ENCODE peak calls at places on chromosomes 11 and 22, in seven cellular contexts. V, M, I, A, G, C and H are unnamed samples.

GRCh38 chr11:67404515-67405195 is 772 bp downstream of the TBC1D10C start:
- DNase-seq in G (no peak), V (no peak), A (no peak), C (no peak), M (no peak), I (no peak), H (no peak)

GRCh38 chr11:62879554-62879953 is 1.1 kb upstream of the SLC3A2 start:
- DNase-seq in G (peak), A (no peak), M (no peak), I (peak), V (no peak), C (no peak), H (no peak)

GRCh38 chr11:103601230-103601846 is 435.1 kb upstream of the DDI1 start:
- DNase-seq in M (peak), G (peak), C (peak), I (peak), A (peak), V (no peak), H (peak)

GRCh38 chr22:31126869-31127175 is 4.1 kb downstream of the INPP5J start:
- DNase-seq in M (no peak), C (no peak), A (no peak), V (no peak), G (no peak), I (no peak), H (no peak)

GRCh38 chr11:48880021-48880441 is 103.7 kb downstream of the TRIM51G start:
- DNase-seq in M (no peak), C (no peak), A (no peak), I (peak), V (no peak), G (no peak), H (no peak)

GRCh38 chr22:37232140-37232998 is 11.7 kb downstream of the RAC2 start:
- DNase-seq in G (no peak), M (no peak), A (no peak), I (no peak), C (no peak), V (no peak), H (no peak)

GRCh38 chr11:69654660-69655478 is 13.9 kb downstream of the CCND1 start:
- DNase-seq in M (peak), V (no peak), A (no peak), C (no peak), G (peak), I (peak), H (no peak)

GRCh38 chr11:114413958-114414357 is 13.5 kb downstream of the RBM7 start:
- DNase-seq in I (no peak), M (no peak), A (no peak), C (no peak), V (no peak), G (no peak), H (no peak)

GRCh38 chr11:131591051-131591461 is 220.6 kb downstream of the NTM start:
- DNase-seq in C (peak), I (peak), V (no peak), M (no peak), G (no peak), A (no peak), H (no peak)

GRCh38 chr22:47391169-47392053 is 629.0 kb downstream of the TBC1D22A start:
- DNase-seq in C (no peak), V (no peak), G (no peak), I (no peak), A (no peak), M (no peak), H (no peak)
- H2BK120ac ChIP-seq in C (no peak), V (no peak), G (no peak), I (no peak), A (no peak), M (no peak), H (no peak)

GRCh38 chr11:65448418-65449196 is 26.0 kb downstream of the NEAT1 start:
- DNase-seq in V (no peak), G (peak), A (no peak), C (peak), M (peak), I (peak), H (peak)
- H3K4me2 ChIP-seq in V (no peak), G (no peak), A (no peak), C (no peak), M (no peak), I (no peak), H (no peak)

GRCh38 chr11:12267921-12268320 is 109.5 kb upstream of the PARVA start:
- DNase-seq in A (no peak), I (no peak), C (no peak), M (no peak), V (no peak), G (no peak), H (no peak)
- H2BK120ac ChIP-seq in A (no peak), I (no peak), C (no peak), M (no peak), V (no peak), G (no peak), H (no peak)

DNA sequence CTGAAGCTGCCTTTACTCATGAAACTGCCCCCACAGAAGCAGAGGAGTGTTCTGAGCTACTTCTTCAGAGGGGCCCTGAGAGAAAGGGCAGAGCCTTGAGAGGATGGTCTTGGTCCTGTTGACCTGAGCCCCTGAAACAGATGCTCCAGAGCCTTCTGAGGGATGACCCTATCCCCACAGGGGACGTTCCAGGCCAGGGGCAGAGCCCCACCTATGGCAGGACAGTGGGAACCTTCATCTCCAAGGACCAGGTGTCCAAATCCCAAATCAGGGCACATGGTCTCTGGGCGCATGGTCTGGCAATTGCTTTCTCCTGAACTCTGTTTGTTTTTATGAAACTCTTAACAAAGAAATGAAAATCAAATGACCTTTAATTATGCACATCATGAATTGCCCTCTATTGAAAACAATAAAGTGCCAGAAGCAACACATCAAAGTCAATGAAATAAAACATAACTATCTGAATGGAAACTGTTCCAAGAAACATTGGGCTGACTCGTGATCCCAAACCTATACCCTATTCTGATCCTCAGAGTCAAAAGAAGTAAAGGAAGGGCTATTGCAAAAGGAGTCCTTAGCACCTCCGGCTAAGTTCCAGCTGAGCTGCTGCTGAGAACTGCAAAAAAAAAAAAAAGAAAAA is 486 bp upstream of the TMPRSS13 start:
- DNase-seq in M (no peak), C (peak), V (no peak), A (no peak), I (no peak), G (no peak), H (no peak)
- H3K4me2 ChIP-seq in M (no peak), C (peak), V (peak), A (no peak), I (no peak), G (no peak), H (peak)

GRCh38 chr11:65051389-65051858 is 6.9 kb downstream of the NAALADL1 start:
- DNase-seq in V (no peak), A (no peak), G (no peak), C (no peak), I (no peak), M (no peak), H (no peak)
- H2BK120ac ChIP-seq in V (no peak), A (no peak), G (no peak), C (no peak), I (no peak), M (no peak), H (no peak)